ENCODE peak calls at places on chromosomes 3 and 15, in seven cellular contexts. B, V, M, G, E, Y and K are unnamed samples.

GRCh38 chr3:192812736-192813383 is 85.5 kb upstream of the FGF12 start:
- DNase-seq in E (peak; percentile 7), Y (no peak), G (no peak), B (peak; percentile 54), M (no peak), V (peak; percentile 38), K (peak; percentile 49)

GRCh38 chr15:20106026-20106425 is 435.6 kb downstream of the GOLGA6L6 start:
- DNase-seq in Y (no peak), E (no peak), V (no peak), G (no peak), B (no peak), M (no peak), K (no peak)

GRCh38 chr3:58888087-58888486 is 161.7 kb downstream of the CFAP20DC start:
- DNase-seq in B (no peak), G (no peak), V (no peak), M (no peak), Y (no peak), E (no peak), K (no peak)

GRCh38 chr3:37181766-37182165 is 7.4 kb upstream of the LRRFIP2 start:
- DNase-seq in B (no peak), G (no peak), V (no peak), Y (no peak), M (no peak), E (no peak), K (no peak)

GRCh38 chr3:49028298-49028672 is 913 bp downstream of the IMPDH2 start:
- DNase-seq in B (no peak), E (no peak), Y (no peak), G (peak; percentile 4), V (no peak), M (no peak), K (no peak)

GRCh38 chr3:182879031-182879611 is 85.8 kb downstream of the ATP11B start:
- DNase-seq in B (no peak), E (no peak), V (no peak), Y (no peak), G (no peak), M (no peak), K (no peak)

GRCh38 chr3:174270841-174271240 is 588.3 kb upstream of the NAALADL2 start:
- DNase-seq in B (no peak), V (no peak), E (no peak), Y (no peak), M (no peak), G (no peak), K (no peak)

GRCh38 chr3:149401215-149401925 is 23.9 kb upstream of the TM4SF1 start:
- DNase-seq in Y (no peak), V (no peak), G (no peak), E (no peak), M (no peak), B (peak; percentile 97), K (no peak)

GRCh38 chr3:158783051-158783450 is 18.8 kb upstream of the MFSD1 start:
- DNase-seq in M (no peak), Y (no peak), V (no peak), B (no peak), E (no peak), G (no peak), K (no peak)

GRCh38 chr3:127741246-127741645 is 68.5 kb downstream of the ABTB1 start:
- DNase-seq in V (no peak), B (no peak), E (no peak), M (no peak), Y (no peak), G (no peak), K (no peak)

GRCh38 chr3:175212896-175213295 is 353.8 kb downstream of the NAALADL2 start:
- DNase-seq in M (no peak), G (no peak), E (no peak), Y (no peak), V (no peak), B (no peak), K (no peak)

GRCh38 chr3:174219738-174220137 is 639.4 kb upstream of the NAALADL2 start:
- DNase-seq in B (no peak), E (no peak), M (no peak), Y (no peak), G (no peak), V (no peak), K (no peak)

GRCh38 chr3:107411779-107412178 is 34.5 kb downstream of the CCDC54 start:
- DNase-seq in V (no peak), E (no peak), G (no peak), M (no peak), Y (no peak), B (no peak), K (no peak)

GRCh38 chr3:126528800-126529541 is 5.0 kb downstream of the CHST13 start:
- DNase-seq in M (no peak), B (peak; percentile 97), E (no peak), Y (no peak), V (no peak), G (peak; percentile 78), K (no peak)

GRCh38 chr3:96619475-96619874 is 194.9 kb upstream of the EPHA6 start:
- DNase-seq in B (no peak), E (no peak), G (no peak), V (no peak), Y (no peak), M (no peak), K (no peak)

GRCh38 chr15:33283603-33284002 is 27.2 kb upstream of the RYR3 start:
- DNase-seq in G (no peak), M (no peak), Y (no peak), B (no peak), V (no peak), E (no peak), K (no peak)

GRCh38 chr3:175150812-175151411 is 291.8 kb downstream of the NAALADL2 start:
- DNase-seq in Y (no peak), G (no peak), B (no peak), M (no peak), E (no peak), V (no peak), K (peak; percentile 88)

GRCh38 chr15:34837246-34838016 is 42.1 kb upstream of the ACTC1 start:
- DNase-seq in B (no peak), Y (no peak), M (no peak), V (no peak), G (no peak), E (peak; percentile 19), K (no peak)

GRCh38 chr15:60644903-60645302 is 166.0 kb upstream of the ICE2 start:
- DNase-seq in Y (no peak), E (no peak), G (no peak), M (no peak), B (no peak), V (no peak), K (no peak)
- TF ChIP-seq YY1 in Y (no peak), E (no peak), G (no peak), M (no peak), B (no peak), V (no peak), K (no peak)

GRCh38 chr3:152558386-152558785 is 276.5 kb upstream of the P2RY1 start:
- DNase-seq in B (no peak), E (no peak), Y (no peak), V (no peak), G (no peak), M (no peak), K (no peak)

GRCh38 chr3:152559246-152559645 is 275.7 kb upstream of the P2RY1 start:
- DNase-seq in B (no peak), G (no peak), E (no peak), M (no peak), Y (no peak), V (no peak), K (no peak)

GRCh38 chr3:152556731-152557254 is 278.1 kb upstream of the P2RY1 start:
- DNase-seq in M (no peak), G (no peak), B (peak; percentile 39), E (no peak), V (no peak), Y (no peak), K (no peak)

GRCh38 chr3:152557302-152557999 is 277.5 kb upstream of the P2RY1 start:
- DNase-seq in Y (no peak), M (no peak), E (no peak), B (no peak), V (no peak), G (no peak), K (no peak)

DNA sequence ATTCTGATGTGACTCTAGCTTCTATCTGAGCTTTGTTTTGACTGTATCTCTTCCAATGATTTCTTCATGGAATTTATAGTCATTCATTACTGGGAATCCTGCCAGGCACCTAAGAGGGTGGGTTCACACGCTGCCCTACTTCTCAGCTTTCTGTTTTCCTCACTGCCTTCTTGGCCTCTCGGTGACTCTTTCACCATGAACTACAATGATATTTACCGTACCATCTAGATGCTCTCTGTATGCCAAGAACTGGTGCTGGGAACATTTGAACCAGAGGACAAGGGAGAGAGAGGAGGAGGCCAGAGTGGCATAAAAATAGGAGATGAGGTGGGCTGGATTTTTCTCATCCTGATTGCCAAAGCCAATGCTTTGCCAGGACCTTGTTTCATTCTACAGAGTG is 280.0 kb upstream of the P2RY1 start:
- DNase-seq in B (no peak), M (no peak), G (no peak), Y (no peak), V (no peak), E (no peak), K (no peak)
- TF ChIP-seq YY1 in B (no peak), M (no peak), G (no peak), Y (no peak), V (no peak), E (no peak), K (no peak)

DNA sequence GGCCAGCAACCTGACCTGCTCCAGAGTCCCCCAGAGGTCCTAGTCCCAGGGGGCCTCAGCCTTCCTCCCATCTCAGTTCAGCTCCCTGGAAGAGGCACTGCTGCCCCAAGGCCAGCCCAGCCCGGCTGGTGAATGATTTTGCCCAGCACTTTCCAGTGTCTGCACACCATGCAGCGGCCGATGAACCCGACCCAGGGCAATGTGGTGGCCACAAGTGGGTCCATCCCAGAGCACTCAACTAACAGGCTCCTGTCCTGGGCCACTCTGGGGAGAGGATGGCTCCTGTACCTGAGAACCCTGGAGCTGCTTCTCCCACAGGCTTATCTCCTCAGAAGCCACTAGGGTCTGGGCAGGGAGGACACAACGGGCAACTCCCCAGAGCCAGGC is 39.2 kb downstream of the PTPN23 start:
- DNase-seq in E (no peak), M (no peak), G (peak; percentile 28), B (no peak), V (no peak), Y (no peak), K (no peak)
- TF ChIP-seq YY1 in E (no peak), M (no peak), G (no peak), B (no peak), V (no peak), Y (no peak), K (no peak)

GRCh38 chr3:16415911-16416310 is 97.6 kb downstream of the RFTN1 start:
- DNase-seq in B (no peak), V (no peak), M (no peak), E (no peak), Y (no peak), G (no peak), K (no peak)
- TF ChIP-seq YY1 in B (no peak), V (no peak), M (no peak), E (no peak), Y (no peak), G (no peak), K (no peak)

DNA sequence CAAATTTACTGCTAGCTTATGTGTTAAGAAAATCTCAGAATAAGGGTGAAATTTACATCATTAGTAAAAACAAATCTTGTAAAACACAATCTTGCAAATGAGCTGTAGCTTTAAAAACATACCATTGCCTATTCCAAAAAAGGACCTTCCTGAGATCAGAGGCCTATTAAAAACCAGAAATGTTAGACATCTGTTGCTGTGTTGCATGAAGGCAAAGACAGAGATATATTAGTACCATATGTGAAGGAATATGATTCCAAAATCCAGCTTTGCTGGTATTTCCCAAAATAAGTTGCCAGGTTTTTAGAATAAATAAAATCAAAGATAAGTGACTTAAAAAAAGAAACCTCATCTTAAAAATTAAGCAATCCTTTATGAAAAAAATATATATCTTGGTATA is 504.1 kb upstream of the CDIN1 start:
- DNase-seq in B (no peak), Y (no peak), V (no peak), E (no peak), M (no peak), G (no peak), K (no peak)
- TF ChIP-seq YY1 in B (no peak), Y (no peak), V (no peak), E (no peak), M (no peak), G (no peak), K (no peak)